ENCODE peak calls at places on chromosomes 12 and 14, in six cellular contexts. One of them, this sample, is unnamed. For H3K36me3 and H3K27me3, the result is how much of the 10 kb centered on the place peaks cover.

GRCh38 chr12:52867636-52868035 is 18.8 kb upstream of the KRT78 start:
- DNase-seq in heart left ventricle: peak
- DNase-seq in cardiac muscle cell: no peak
- DNase-seq in IMR-90: no peak
- DNase-seq in NT2/D1: no peak
- DNase-seq in iPS DF 6.9: no peak
- DNase-seq in this sample: no peak

GRCh38 chr12:107519906-107520859 is 165.4 kb upstream of the PWP1 start:
- DNase-seq in IMR-90: no peak
- DNase-seq in iPS DF 6.9: no peak
- DNase-seq in heart left ventricle: no peak
- DNase-seq in NT2/D1: no peak
- DNase-seq in cardiac muscle cell: no peak
- DNase-seq in this sample: no peak

GRCh38 chr12:56122637-56123036 is 4.6 kb downstream of the ZC3H10 start:
- DNase-seq in cardiac muscle cell: no peak
- DNase-seq in heart left ventricle: no peak
- DNase-seq in IMR-90: no peak
- DNase-seq in NT2/D1: no peak
- DNase-seq in iPS DF 6.9: no peak
- DNase-seq in this sample: no peak

GRCh38 chr14:84554136-84554535 is 975.8 kb upstream of the FLRT2 start:
- DNase-seq in NT2/D1: no peak
- DNase-seq in cardiac muscle cell: no peak
- DNase-seq in iPS DF 6.9: no peak
- DNase-seq in heart left ventricle: no peak
- DNase-seq in IMR-90: no peak
- DNase-seq in this sample: no peak

GRCh38 chr14:74846968-74847549 is 28.9 kb downstream of the PROX2 start:
- DNase-seq in iPS DF 6.9: no peak
- DNase-seq in IMR-90: peak
- DNase-seq in heart left ventricle: no peak
- DNase-seq in NT2/D1: no peak
- DNase-seq in cardiac muscle cell: no peak
- DNase-seq in this sample: no peak

GRCh38 chr14:83638725-83639124 is 1891.2 kb upstream of the FLRT2 start:
- DNase-seq in cardiac muscle cell: no peak
- DNase-seq in NT2/D1: no peak
- DNase-seq in IMR-90: no peak
- DNase-seq in iPS DF 6.9: no peak
- DNase-seq in heart left ventricle: no peak
- DNase-seq in this sample: no peak

GRCh38 chr12:109952160-109952858 is 43.9 kb downstream of the GIT2 start:
- DNase-seq in NT2/D1: no peak
- DNase-seq in IMR-90: no peak
- DNase-seq in iPS DF 6.9: no peak
- DNase-seq in heart left ventricle: no peak
- DNase-seq in cardiac muscle cell: no peak
- DNase-seq in this sample: no peak

GRCh38 chr14:94381149-94382030 is 7.0 kb downstream of the SERPINA1 start:
- DNase-seq in NT2/D1: no peak
- DNase-seq in iPS DF 6.9: no peak
- DNase-seq in cardiac muscle cell: no peak
- DNase-seq in IMR-90: no peak
- DNase-seq in heart left ventricle: no peak
- DNase-seq in this sample: no peak

GRCh38 chr14:62691613-62692489 is 353.4 kb downstream of the KCNH5 start:
- DNase-seq in NT2/D1: no peak
- DNase-seq in cardiac muscle cell: peak
- DNase-seq in IMR-90: peak
- DNase-seq in iPS DF 6.9: no peak
- DNase-seq in heart left ventricle: no peak
- DNase-seq in this sample: peak

GRCh38 chr12:7512528-7512927 is 9.0 kb upstream of the CD163 start:
- DNase-seq in heart left ventricle: no peak
- DNase-seq in NT2/D1: peak
- DNase-seq in iPS DF 6.9: no peak
- DNase-seq in cardiac muscle cell: peak
- DNase-seq in IMR-90: peak
- DNase-seq in this sample: peak

GRCh38 chr14:30528778-30529642 is 29.9 kb upstream of the G2E3 start:
- DNase-seq in NT2/D1: no peak
- DNase-seq in cardiac muscle cell: no peak
- DNase-seq in IMR-90: no peak
- DNase-seq in iPS DF 6.9: no peak
- DNase-seq in heart left ventricle: no peak
- DNase-seq in this sample: no peak

GRCh38 chr12:6323340-6323994 is 13.0 kb downstream of the PLEKHG6 start:
- DNase-seq in iPS DF 6.9: peak
- DNase-seq in IMR-90: peak
- DNase-seq in cardiac muscle cell: peak
- DNase-seq in NT2/D1: peak
- DNase-seq in heart left ventricle: peak
- DNase-seq in this sample: peak

GRCh38 chr12:57813971-57814771 is 4.4 kb downstream of the AVIL start:
- DNase-seq in heart left ventricle: no peak
- DNase-seq in NT2/D1: no peak
- DNase-seq in IMR-90: no peak
- DNase-seq in cardiac muscle cell: no peak
- DNase-seq in iPS DF 6.9: no peak
- DNase-seq in this sample: no peak

GRCh38 chr14:104694991-104695659 is 5.7 kb downstream of the INF2 start:
- DNase-seq in cardiac muscle cell: no peak
- DNase-seq in NT2/D1: no peak
- DNase-seq in iPS DF 6.9: no peak
- DNase-seq in heart left ventricle: peak
- DNase-seq in IMR-90: no peak
- DNase-seq in this sample: no peak

GRCh38 chr14:104692261-104692938 is 3.0 kb downstream of the INF2 start:
- DNase-seq in heart left ventricle: no peak
- DNase-seq in cardiac muscle cell: no peak
- DNase-seq in iPS DF 6.9: no peak
- DNase-seq in IMR-90: no peak
- DNase-seq in NT2/D1: no peak
- DNase-seq in this sample: no peak

GRCh38 chr14:104694475-104694950 is 5.1 kb downstream of the INF2 start:
- DNase-seq in iPS DF 6.9: no peak
- DNase-seq in IMR-90: no peak
- DNase-seq in NT2/D1: no peak
- DNase-seq in cardiac muscle cell: no peak
- DNase-seq in heart left ventricle: no peak
- DNase-seq in this sample: no peak

GRCh38 chr14:104692939-104693315 is 3.5 kb downstream of the INF2 start:
- DNase-seq in heart left ventricle: no peak
- DNase-seq in IMR-90: no peak
- DNase-seq in cardiac muscle cell: no peak
- DNase-seq in NT2/D1: no peak
- DNase-seq in iPS DF 6.9: no peak
- DNase-seq in this sample: no peak

GRCh38 chr14:104693482-104694431 is 4.3 kb downstream of the INF2 start:
- DNase-seq in NT2/D1: no peak
- DNase-seq in cardiac muscle cell: no peak
- DNase-seq in heart left ventricle: no peak
- DNase-seq in IMR-90: no peak
- DNase-seq in iPS DF 6.9: no peak
- DNase-seq in this sample: no peak
- H3K36me3 ChIP-seq in NT2/D1: half or more
- H3K36me3 ChIP-seq in cardiac muscle cell: under half
- H3K36me3 ChIP-seq in heart left ventricle: under half
- H3K36me3 ChIP-seq in IMR-90: under half
- H3K36me3 ChIP-seq in iPS DF 6.9: under half
- H3K36me3 ChIP-seq in this sample: under half

GRCh38 chr12:12686472-12686871 is 9.5 kb downstream of the GPR19 start:
- DNase-seq in IMR-90: no peak
- DNase-seq in iPS DF 6.9: no peak
- DNase-seq in NT2/D1: no peak
- DNase-seq in heart left ventricle: no peak
- DNase-seq in cardiac muscle cell: no peak
- DNase-seq in this sample: no peak

GRCh38 chr12:12685305-12685704 is 10.7 kb downstream of the GPR19 start:
- DNase-seq in IMR-90: no peak
- DNase-seq in cardiac muscle cell: no peak
- DNase-seq in NT2/D1: peak
- DNase-seq in heart left ventricle: no peak
- DNase-seq in iPS DF 6.9: no peak
- DNase-seq in this sample: no peak

GRCh38 chr12:12683725-12684124 is 12.3 kb downstream of the GPR19 start:
- DNase-seq in heart left ventricle: no peak
- DNase-seq in IMR-90: no peak
- DNase-seq in NT2/D1: no peak
- DNase-seq in cardiac muscle cell: no peak
- DNase-seq in iPS DF 6.9: no peak
- DNase-seq in this sample: no peak

GRCh38 chr12:12683298-12683697 is 12.7 kb downstream of the GPR19 start:
- DNase-seq in iPS DF 6.9: no peak
- DNase-seq in heart left ventricle: no peak
- DNase-seq in IMR-90: no peak
- DNase-seq in NT2/D1: no peak
- DNase-seq in cardiac muscle cell: no peak
- DNase-seq in this sample: no peak

GRCh38 chr12:12684375-12685106 is 11.4 kb downstream of the GPR19 start:
- DNase-seq in cardiac muscle cell: peak
- DNase-seq in NT2/D1: peak
- DNase-seq in iPS DF 6.9: peak
- DNase-seq in heart left ventricle: peak
- DNase-seq in IMR-90: peak
- DNase-seq in this sample: no peak
- H3K27me3 ChIP-seq in cardiac muscle cell: under half
- H3K27me3 ChIP-seq in NT2/D1: under half
- H3K27me3 ChIP-seq in iPS DF 6.9: under half
- H3K27me3 ChIP-seq in heart left ventricle: under half
- H3K27me3 ChIP-seq in IMR-90: under half
- H3K27me3 ChIP-seq in this sample: under half

DNA sequence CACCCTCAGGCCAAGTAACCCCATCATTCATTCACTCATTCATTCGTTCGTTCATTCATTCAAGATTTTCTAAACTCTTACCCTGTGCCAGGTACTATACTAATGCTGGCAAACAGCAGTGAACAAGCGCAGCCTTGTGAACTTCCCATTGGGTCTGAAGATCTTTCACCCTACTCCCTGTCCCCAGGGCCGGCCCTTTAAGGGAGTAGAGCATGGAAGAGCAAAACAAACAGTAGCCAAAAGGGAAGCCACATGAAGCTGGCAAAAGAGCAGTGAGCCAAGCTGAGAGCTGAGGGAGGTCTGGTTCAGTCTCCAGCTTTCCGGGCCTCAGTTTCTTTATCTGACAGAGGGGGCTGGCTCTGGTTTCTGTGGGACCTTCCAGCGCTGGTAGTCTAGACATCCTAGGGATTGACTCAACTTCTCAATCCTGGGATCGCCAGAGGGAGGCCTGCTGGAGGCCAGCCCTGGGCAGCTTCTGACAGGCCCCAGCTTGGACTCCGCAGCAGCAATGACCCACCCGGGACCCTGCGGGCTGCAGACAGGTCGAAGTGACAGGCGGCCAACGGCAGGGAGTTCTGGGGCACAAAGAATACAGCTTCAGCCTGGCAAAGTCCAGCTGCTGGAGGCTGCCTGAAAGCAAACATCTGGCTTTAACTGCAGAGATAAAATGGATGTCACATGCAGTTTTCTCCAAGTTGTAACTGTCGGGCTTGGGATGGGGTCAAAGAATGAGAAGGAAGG is 27.1 kb downstream of the ACTN1 start:
- DNase-seq in cardiac muscle cell: no peak
- DNase-seq in NT2/D1: no peak
- DNase-seq in heart left ventricle: no peak
- DNase-seq in IMR-90: no peak
- DNase-seq in iPS DF 6.9: no peak
- DNase-seq in this sample: no peak
- H3K36me3 ChIP-seq in cardiac muscle cell: under half
- H3K36me3 ChIP-seq in NT2/D1: half or more
- H3K36me3 ChIP-seq in heart left ventricle: under half
- H3K36me3 ChIP-seq in IMR-90: under half
- H3K36me3 ChIP-seq in iPS DF 6.9: under half
- H3K36me3 ChIP-seq in this sample: under half

DNA sequence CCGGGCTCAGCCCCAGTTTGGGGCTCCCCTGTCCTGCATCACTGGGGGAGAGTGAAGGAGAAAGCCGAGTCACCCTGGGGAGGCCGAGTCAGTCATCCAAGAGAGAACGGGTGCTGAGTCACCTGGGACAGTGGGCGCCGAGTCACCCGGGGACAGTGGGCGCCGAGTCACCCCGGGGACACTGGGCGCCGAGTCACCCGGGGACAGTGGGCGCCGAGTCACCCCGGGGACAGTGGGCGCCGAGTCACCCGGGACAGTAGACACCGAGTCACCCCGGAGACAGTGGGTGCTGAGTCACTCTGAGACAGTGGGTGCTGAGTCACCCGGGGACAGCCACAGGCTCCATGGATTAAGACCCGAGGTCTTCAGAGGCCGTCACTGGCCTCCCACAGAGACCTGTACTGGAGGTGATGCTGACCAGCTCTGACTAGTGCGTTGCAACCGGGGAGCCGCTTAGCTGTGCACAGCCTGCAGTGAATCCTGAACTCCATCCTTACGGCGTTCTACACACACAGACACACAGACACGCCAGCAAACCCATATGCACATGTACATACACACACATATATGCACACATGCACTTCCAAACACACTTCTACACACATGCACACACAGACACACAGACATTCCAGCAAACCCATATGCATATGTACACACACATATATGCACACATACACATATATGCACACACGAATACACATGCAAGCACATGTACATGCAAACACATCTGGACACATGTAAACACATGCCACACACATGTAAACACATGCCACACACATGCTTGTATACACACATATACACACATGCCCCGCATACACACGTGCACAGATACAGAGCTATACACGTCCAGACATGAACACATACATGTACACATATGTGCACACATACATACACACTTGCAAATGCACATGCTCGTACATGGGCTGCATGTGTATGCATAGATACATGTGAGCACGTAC is 64.9 kb upstream of the GALNT9 start:
- DNase-seq in cardiac muscle cell: no peak
- DNase-seq in heart left ventricle: no peak
- DNase-seq in IMR-90: no peak
- DNase-seq in NT2/D1: no peak
- DNase-seq in iPS DF 6.9: no peak
- DNase-seq in this sample: no peak
- H3K27me3 ChIP-seq in cardiac muscle cell: under half
- H3K27me3 ChIP-seq in heart left ventricle: under half
- H3K27me3 ChIP-seq in IMR-90: under half
- H3K27me3 ChIP-seq in NT2/D1: half or more
- H3K27me3 ChIP-seq in iPS DF 6.9: under half
- H3K27me3 ChIP-seq in this sample: under half

DNA sequence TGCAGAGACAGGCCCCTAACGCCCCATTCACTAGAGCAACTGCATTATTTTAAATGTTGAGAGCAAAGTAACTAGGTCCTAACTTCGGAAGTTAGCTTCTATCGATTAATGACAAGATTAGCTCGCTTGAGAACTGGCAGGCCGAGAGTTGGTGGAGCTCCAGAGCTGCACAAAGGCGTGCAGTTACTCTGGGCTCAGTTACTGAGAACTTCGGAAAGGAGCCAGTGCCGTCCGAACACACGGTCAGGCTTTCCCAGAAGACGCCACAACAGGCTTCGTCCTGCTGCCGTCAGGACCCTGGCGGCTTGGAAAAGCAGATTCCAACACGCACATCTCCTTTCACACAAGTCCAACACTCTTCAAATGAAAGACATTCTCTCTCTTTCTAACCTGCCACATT is 45.4 kb upstream of the TESC start:
- DNase-seq in iPS DF 6.9: no peak
- DNase-seq in IMR-90: no peak
- DNase-seq in heart left ventricle: no peak
- DNase-seq in cardiac muscle cell: no peak
- DNase-seq in NT2/D1: no peak
- DNase-seq in this sample: no peak
- H3K36me3 ChIP-seq in iPS DF 6.9: under half
- H3K36me3 ChIP-seq in IMR-90: under half
- H3K36me3 ChIP-seq in heart left ventricle: under half
- H3K36me3 ChIP-seq in cardiac muscle cell: under half
- H3K36me3 ChIP-seq in NT2/D1: half or more
- H3K36me3 ChIP-seq in this sample: under half

This sample was measured in BJ.